ENCODE peak calls at places on chromosomes 11 and 22, in five cellular contexts. D, A, S, V and B are unnamed samples.
A peak's percentile ranks its signal among the peaks of the same experiment; 100 is the strongest.

GRCh38 chr11:108035690-108036089 is 27.0 kb downstream of the CUL5 start:
- DNase-seq in D (no peak), A (peak; percentile 63), S (no peak), V (no peak), B (no peak)

GRCh38 chr11:108973402-108974119 is 308.7 kb downstream of the DDX10 start:
- DNase-seq in D (peak; percentile 81), A (peak; percentile 75), S (no peak), V (no peak), B (no peak)

GRCh38 chr11:63504933-63505586 is 824 bp upstream of the LGALS12 start:
- DNase-seq in D (no peak), A (no peak), S (no peak), V (peak; percentile 8), B (no peak)

GRCh38 chr11:66976048-66976467 is 954 bp downstream of the C11orf86 start:
- DNase-seq in D (no peak), A (no peak), S (no peak), V (peak; percentile 94), B (no peak)

GRCh38 chr22:50705851-50706351 is 32.1 kb upstream of the ACR start:
- DNase-seq in D (no peak), A (no peak), S (no peak), V (no peak), B (no peak)

GRCh38 chr11:111303476-111303875 is 5.1 kb downstream of the POU2AF3 start:
- DNase-seq in D (no peak), A (no peak), S (no peak), V (no peak), B (no peak)

GRCh38 chr22:38843716-38844660 is at the start of gene NPTXR:
- DNase-seq in D (no peak), A (peak; percentile 10), S (peak; percentile 11), V (peak; percentile 97), B (peak; percentile 79)

GRCh38 chr11:88831303-88831890 is 234.4 kb downstream of the GRM5 start:
- DNase-seq in D (no peak), A (no peak), S (no peak), V (no peak), B (no peak)

GRCh38 chr11:65503923-65504670 is 5.3 kb downstream of the MALAT1 start:
- DNase-seq in D (peak; percentile 57), A (peak; percentile 47), S (no peak), V (no peak), B (no peak)

GRCh38 chr22:22576244-22576988 is 17.4 kb upstream of the PRAME start:
- DNase-seq in D (peak; percentile 53), A (peak; percentile 50), S (no peak), V (peak; percentile 86), B (no peak)

GRCh38 chr22:36466258-36466657 is 15.2 kb downstream of the TXN2 start:
- DNase-seq in D (no peak), A (no peak), S (no peak), V (no peak), B (no peak)